ENCODE peak calls at places on chromosomes 11 and 22, in seven cellular contexts. One of them, this sample, is unnamed.

GRCh38 chr11:82458777-82459176 is 274.9 kb downstream of the FAM181B start:
- DNase-seq in IMR-90: no peak
- DNase-seq in right lobe of liver: no peak
- DNase-seq in heart right ventricle: no peak
- DNase-seq in foreskin fibroblast: no peak
- DNase-seq in omental fat pad: no peak
- DNase-seq in CD4-positive, alpha-beta T cell: no peak
- DNase-seq in this sample: no peak

GRCh38 chr22:40476341-40476740 is 105.9 kb downstream of the SGSM3 start:
- DNase-seq in IMR-90: no peak
- DNase-seq in right lobe of liver: no peak
- DNase-seq in heart right ventricle: no peak
- DNase-seq in foreskin fibroblast: no peak
- DNase-seq in omental fat pad: no peak
- DNase-seq in CD4-positive, alpha-beta T cell: no peak
- DNase-seq in this sample: no peak

GRCh38 chr22:46229701-46230100 is 20.4 kb downstream of the CDPF1 start:
- DNase-seq in IMR-90: peak
- DNase-seq in right lobe of liver: no peak
- DNase-seq in heart right ventricle: no peak
- DNase-seq in foreskin fibroblast: peak
- DNase-seq in omental fat pad: no peak
- DNase-seq in CD4-positive, alpha-beta T cell: no peak
- DNase-seq in this sample: peak

GRCh38 chr11:125351045-125351867 is 144.8 kb downstream of the FEZ1 start:
- DNase-seq in IMR-90: no peak
- DNase-seq in right lobe of liver: no peak
- DNase-seq in heart right ventricle: no peak
- DNase-seq in foreskin fibroblast: no peak
- DNase-seq in omental fat pad: no peak
- DNase-seq in CD4-positive, alpha-beta T cell: no peak
- DNase-seq in this sample: no peak

GRCh38 chr11:126305699-126306098 is 1.8 kb downstream of the DCPS start:
- DNase-seq in IMR-90: no peak
- DNase-seq in right lobe of liver: no peak
- DNase-seq in heart right ventricle: no peak
- DNase-seq in foreskin fibroblast: no peak
- DNase-seq in omental fat pad: no peak
- DNase-seq in CD4-positive, alpha-beta T cell: no peak
- DNase-seq in this sample: no peak

GRCh38 chr11:29119691-29120328 is 897.0 kb downstream of the KCNA4 start:
- DNase-seq in IMR-90: peak
- DNase-seq in right lobe of liver: no peak
- DNase-seq in heart right ventricle: no peak
- DNase-seq in foreskin fibroblast: peak
- DNase-seq in omental fat pad: no peak
- DNase-seq in CD4-positive, alpha-beta T cell: no peak
- DNase-seq in this sample: peak

GRCh38 chr22:50261615-50262459 is at the start of gene MAPK12:
- DNase-seq in IMR-90: no peak
- DNase-seq in right lobe of liver: no peak
- DNase-seq in heart right ventricle: no peak
- DNase-seq in foreskin fibroblast: no peak
- DNase-seq in omental fat pad: no peak
- DNase-seq in CD4-positive, alpha-beta T cell: no peak
- DNase-seq in this sample: no peak

GRCh38 chr11:8019671-8020597 is 32.8 kb downstream of the EIF3F start:
- DNase-seq in IMR-90: peak
- DNase-seq in right lobe of liver: peak
- DNase-seq in heart right ventricle: no peak
- DNase-seq in foreskin fibroblast: peak
- DNase-seq in omental fat pad: no peak
- DNase-seq in CD4-positive, alpha-beta T cell: no peak
- DNase-seq in this sample: peak

GRCh38 chr11:125561924-125562323 is 7.4 kb upstream of the EI24 start:
- DNase-seq in IMR-90: no peak
- DNase-seq in right lobe of liver: no peak
- DNase-seq in heart right ventricle: no peak
- DNase-seq in foreskin fibroblast: no peak
- DNase-seq in omental fat pad: no peak
- DNase-seq in CD4-positive, alpha-beta T cell: no peak
- DNase-seq in this sample: no peak

GRCh38 chr11:75022289-75022688 is 33.6 kb downstream of the NEU3 start:
- DNase-seq in IMR-90: no peak
- DNase-seq in right lobe of liver: no peak
- DNase-seq in heart right ventricle: no peak
- DNase-seq in foreskin fibroblast: no peak
- DNase-seq in omental fat pad: no peak
- DNase-seq in CD4-positive, alpha-beta T cell: no peak
- DNase-seq in this sample: no peak

GRCh38 chr22:46073683-46074504 is 76.4 kb upstream of the PPARA start:
- DNase-seq in IMR-90: peak
- DNase-seq in right lobe of liver: peak
- DNase-seq in heart right ventricle: peak
- DNase-seq in foreskin fibroblast: no peak
- DNase-seq in omental fat pad: no peak
- DNase-seq in CD4-positive, alpha-beta T cell: no peak
- DNase-seq in this sample: peak

GRCh38 chr11:87219266-87219665 is 181.5 kb downstream of the TMEM135 start:
- DNase-seq in IMR-90: no peak
- DNase-seq in right lobe of liver: no peak
- DNase-seq in heart right ventricle: no peak
- DNase-seq in foreskin fibroblast: no peak
- DNase-seq in omental fat pad: no peak
- DNase-seq in CD4-positive, alpha-beta T cell: no peak
- DNase-seq in this sample: no peak

GRCh38 chr11:101262995-101263394 is 133.4 kb upstream of the PGR start:
- DNase-seq in IMR-90: no peak
- DNase-seq in right lobe of liver: no peak
- DNase-seq in heart right ventricle: no peak
- DNase-seq in foreskin fibroblast: no peak
- DNase-seq in omental fat pad: no peak
- DNase-seq in CD4-positive, alpha-beta T cell: no peak
- DNase-seq in this sample: no peak

GRCh38 chr11:66055021-66055420 is 2.9 kb downstream of the SF3B2 start:
- DNase-seq in IMR-90: no peak
- DNase-seq in right lobe of liver: no peak
- DNase-seq in heart right ventricle: no peak
- DNase-seq in foreskin fibroblast: no peak
- DNase-seq in omental fat pad: no peak
- DNase-seq in CD4-positive, alpha-beta T cell: no peak
- DNase-seq in this sample: no peak

GRCh38 chr22:41561335-41561734 is 525 bp downstream of the CSDC2 start:
- DNase-seq in IMR-90: no peak
- DNase-seq in right lobe of liver: no peak
- DNase-seq in heart right ventricle: no peak
- DNase-seq in foreskin fibroblast: no peak
- DNase-seq in omental fat pad: no peak
- DNase-seq in CD4-positive, alpha-beta T cell: no peak
- DNase-seq in this sample: no peak

GRCh38 chr11:78791964-78792363 is 217.3 kb upstream of the NARS2 start:
- DNase-seq in IMR-90: peak
- DNase-seq in right lobe of liver: no peak
- DNase-seq in heart right ventricle: no peak
- DNase-seq in foreskin fibroblast: no peak
- DNase-seq in omental fat pad: no peak
- DNase-seq in CD4-positive, alpha-beta T cell: no peak
- DNase-seq in this sample: no peak

GRCh38 chr11:124538019-124538418 is 5.4 kb downstream of the OR8B12 start:
- DNase-seq in IMR-90: peak
- DNase-seq in right lobe of liver: no peak
- DNase-seq in heart right ventricle: no peak
- DNase-seq in foreskin fibroblast: peak
- DNase-seq in omental fat pad: no peak
- DNase-seq in CD4-positive, alpha-beta T cell: no peak
- DNase-seq in this sample: no peak

GRCh38 chr11:21476588-21476987 is 716.3 kb upstream of the ANO5 start:
- DNase-seq in IMR-90: no peak
- DNase-seq in right lobe of liver: no peak
- DNase-seq in heart right ventricle: no peak
- DNase-seq in foreskin fibroblast: no peak
- DNase-seq in omental fat pad: no peak
- DNase-seq in CD4-positive, alpha-beta T cell: no peak
- DNase-seq in this sample: no peak

GRCh38 chr11:71449596-71449995 is 1.4 kb upstream of the DHCR7 start:
- DNase-seq in IMR-90: no peak
- DNase-seq in right lobe of liver: no peak
- DNase-seq in heart right ventricle: no peak
- DNase-seq in foreskin fibroblast: no peak
- DNase-seq in omental fat pad: no peak
- DNase-seq in CD4-positive, alpha-beta T cell: no peak
- DNase-seq in this sample: no peak

GRCh38 chr22:27420817-27421361 is 380.7 kb downstream of the MN1 start:
- DNase-seq in IMR-90: peak
- DNase-seq in right lobe of liver: peak
- DNase-seq in heart right ventricle: peak
- DNase-seq in foreskin fibroblast: peak
- DNase-seq in omental fat pad: no peak
- DNase-seq in CD4-positive, alpha-beta T cell: no peak
- DNase-seq in this sample: peak

GRCh38 chr11:93740031-93740801 is 1.1 kb downstream of the TAF1D start:
- DNase-seq in IMR-90: peak
- DNase-seq in right lobe of liver: no peak
- DNase-seq in heart right ventricle: no peak
- DNase-seq in foreskin fibroblast: no peak
- DNase-seq in omental fat pad: no peak
- DNase-seq in CD4-positive, alpha-beta T cell: no peak
- DNase-seq in this sample: peak

DNA sequence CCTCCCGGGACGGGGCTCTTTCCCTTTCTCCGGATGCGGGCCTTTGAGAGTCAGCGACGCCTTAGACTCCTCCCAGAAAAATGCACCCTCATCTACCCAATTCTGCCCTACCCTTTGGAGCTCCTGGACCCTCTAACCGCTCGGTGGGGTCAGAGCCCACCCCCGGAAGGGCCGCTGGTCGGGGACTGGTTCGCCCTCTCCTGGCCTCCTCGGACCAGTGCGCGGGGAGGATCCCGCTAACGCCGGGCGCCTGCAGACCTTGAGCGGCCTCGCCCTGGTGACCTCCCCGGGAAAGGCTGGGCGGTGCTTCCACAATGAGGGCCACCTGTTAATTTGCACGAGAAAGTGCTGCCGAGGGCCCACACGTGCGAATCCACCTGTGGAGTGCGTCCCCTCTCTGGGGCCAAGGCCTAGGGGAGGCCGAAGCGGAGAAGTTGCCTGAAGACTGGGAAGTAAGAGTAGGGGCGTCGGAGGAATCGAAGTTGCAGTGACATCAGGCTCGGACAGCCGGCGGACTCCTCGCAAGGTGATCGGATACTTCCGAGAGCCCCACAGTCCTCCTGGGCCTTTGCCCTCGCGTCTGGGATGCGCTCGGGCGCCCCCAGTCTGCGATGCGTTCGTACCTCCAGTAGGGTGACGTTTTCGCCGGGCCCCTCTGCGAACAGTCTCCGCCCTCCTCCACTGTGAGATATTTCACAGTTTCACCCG is 61.5 kb downstream of the ENDOD1 start:
- DNase-seq in IMR-90: peak
- DNase-seq in right lobe of liver: peak
- DNase-seq in heart right ventricle: peak
- DNase-seq in foreskin fibroblast: peak
- DNase-seq in omental fat pad: peak
- DNase-seq in CD4-positive, alpha-beta T cell: peak
- DNase-seq in this sample: peak
- TF ChIP-seq CTCF in IMR-90: peak
- TF ChIP-seq CTCF in right lobe of liver: peak
- TF ChIP-seq CTCF in heart right ventricle: peak
- TF ChIP-seq CTCF in foreskin fibroblast: peak
- TF ChIP-seq CTCF in omental fat pad: no peak
- TF ChIP-seq CTCF in CD4-positive, alpha-beta T cell: peak
- TF ChIP-seq CTCF in this sample: peak

GRCh38 chr11:13538044-13538443 is 42.2 kb upstream of the PTH start:
- DNase-seq in IMR-90: no peak
- DNase-seq in right lobe of liver: no peak
- DNase-seq in heart right ventricle: no peak
- DNase-seq in foreskin fibroblast: no peak
- DNase-seq in omental fat pad: no peak
- DNase-seq in CD4-positive, alpha-beta T cell: no peak
- DNase-seq in this sample: no peak

GRCh38 chr11:13535819-13536218 is 40.0 kb upstream of the PTH start:
- DNase-seq in IMR-90: no peak
- DNase-seq in right lobe of liver: no peak
- DNase-seq in heart right ventricle: no peak
- DNase-seq in foreskin fibroblast: no peak
- DNase-seq in omental fat pad: no peak
- DNase-seq in CD4-positive, alpha-beta T cell: no peak
- DNase-seq in this sample: no peak

GRCh38 chr11:13534358-13534757 is 38.6 kb upstream of the PTH start:
- DNase-seq in IMR-90: no peak
- DNase-seq in right lobe of liver: no peak
- DNase-seq in heart right ventricle: no peak
- DNase-seq in foreskin fibroblast: no peak
- DNase-seq in omental fat pad: no peak
- DNase-seq in CD4-positive, alpha-beta T cell: no peak
- DNase-seq in this sample: no peak
- TF ChIP-seq CTCF in IMR-90: no peak
- TF ChIP-seq CTCF in right lobe of liver: no peak
- TF ChIP-seq CTCF in heart right ventricle: no peak
- TF ChIP-seq CTCF in foreskin fibroblast: no peak
- TF ChIP-seq CTCF in omental fat pad: no peak
- TF ChIP-seq CTCF in CD4-positive, alpha-beta T cell: no peak
- TF ChIP-seq CTCF in this sample: no peak

GRCh38 chr22:38719196-38719595 is 13.5 kb downstream of the GTPBP1 start:
- DNase-seq in IMR-90: no peak
- DNase-seq in right lobe of liver: no peak
- DNase-seq in heart right ventricle: no peak
- DNase-seq in foreskin fibroblast: no peak
- DNase-seq in omental fat pad: peak
- DNase-seq in CD4-positive, alpha-beta T cell: no peak
- DNase-seq in this sample: no peak

GRCh38 chr22:38716827-38717226 is 11.1 kb downstream of the GTPBP1 start:
- DNase-seq in IMR-90: no peak
- DNase-seq in right lobe of liver: no peak
- DNase-seq in heart right ventricle: no peak
- DNase-seq in foreskin fibroblast: no peak
- DNase-seq in omental fat pad: no peak
- DNase-seq in CD4-positive, alpha-beta T cell: no peak
- DNase-seq in this sample: no peak

GRCh38 chr22:38720350-38720749 is 14.6 kb downstream of the GTPBP1 start:
- DNase-seq in IMR-90: no peak
- DNase-seq in right lobe of liver: no peak
- DNase-seq in heart right ventricle: no peak
- DNase-seq in foreskin fibroblast: no peak
- DNase-seq in omental fat pad: no peak
- DNase-seq in CD4-positive, alpha-beta T cell: no peak
- DNase-seq in this sample: no peak

GRCh38 chr22:38717244-38717643 is 11.5 kb downstream of the GTPBP1 start:
- DNase-seq in IMR-90: no peak
- DNase-seq in right lobe of liver: no peak
- DNase-seq in heart right ventricle: no peak
- DNase-seq in foreskin fibroblast: no peak
- DNase-seq in omental fat pad: no peak
- DNase-seq in CD4-positive, alpha-beta T cell: no peak
- DNase-seq in this sample: no peak

GRCh38 chr22:38718414-38718813 is 12.7 kb downstream of the GTPBP1 start:
- DNase-seq in IMR-90: peak
- DNase-seq in right lobe of liver: no peak
- DNase-seq in heart right ventricle: no peak
- DNase-seq in foreskin fibroblast: peak
- DNase-seq in omental fat pad: peak
- DNase-seq in CD4-positive, alpha-beta T cell: no peak
- DNase-seq in this sample: peak
- TF ChIP-seq CTCF in IMR-90: peak
- TF ChIP-seq CTCF in right lobe of liver: peak
- TF ChIP-seq CTCF in heart right ventricle: peak
- TF ChIP-seq CTCF in foreskin fibroblast: peak
- TF ChIP-seq CTCF in omental fat pad: no peak
- TF ChIP-seq CTCF in CD4-positive, alpha-beta T cell: no peak
- TF ChIP-seq CTCF in this sample: peak

GRCh38 chr11:17473071-17473744 is 3.4 kb downstream of the ABCC8 start:
- DNase-seq in IMR-90: peak
- DNase-seq in right lobe of liver: no peak
- DNase-seq in heart right ventricle: no peak
- DNase-seq in foreskin fibroblast: peak
- DNase-seq in omental fat pad: no peak
- DNase-seq in CD4-positive, alpha-beta T cell: no peak
- DNase-seq in this sample: peak
- TF ChIP-seq CTCF in IMR-90: peak
- TF ChIP-seq CTCF in right lobe of liver: no peak
- TF ChIP-seq CTCF in heart right ventricle: no peak
- TF ChIP-seq CTCF in foreskin fibroblast: peak
- TF ChIP-seq CTCF in omental fat pad: no peak
- TF ChIP-seq CTCF in CD4-positive, alpha-beta T cell: no peak
- TF ChIP-seq CTCF in this sample: peak